ENCODE peak calls at places on chromosome 1, in seven cellular contexts. Q is K562, F is HCT116, M is H1, C is HepG2, J is GM12878, D is SK-N-SH. N is an unnamed sample.

GRCh38 chr1:173870252-173871075 is 2.3 kb downstream of the ZBTB37 start:
- DNase-seq in Q (peak), F (no peak), M (no peak), C (no peak), J (peak), D (peak), N (peak)

GRCh38 chr1:195019385-195019784 is 1588.9 kb downstream of the KCNT2 start:
- DNase-seq in Q (no peak), F (peak), M (no peak), C (no peak), J (no peak), D (no peak), N (no peak)

GRCh38 chr1:193538690-193539089 is 352.3 kb upstream of the B3GALT2 start:
- DNase-seq in Q (no peak), F (no peak), M (no peak), C (no peak), J (no peak), D (no peak), N (no peak)

GRCh38 chr1:41357451-41358151 is 3.6 kb upstream of the FOXO6 start:
- DNase-seq in Q (peak), F (no peak), M (peak), C (no peak), J (no peak), D (peak), N (no peak)

GRCh38 chr1:201949491-201949890 is 3.1 kb upstream of the LMOD1 start:
- DNase-seq in Q (no peak), F (no peak), M (no peak), C (no peak), J (no peak), D (no peak), N (no peak)

GRCh38 chr1:207789792-207790787 is 38.2 kb downstream of the CD46 start:
- DNase-seq in Q (no peak), F (no peak), M (no peak), C (no peak), J (no peak), D (no peak), N (no peak)

GRCh38 chr1:224524679-224525078 is 90.1 kb upstream of the WDR26 start:
- DNase-seq in Q (no peak), F (no peak), M (no peak), C (no peak), J (no peak), D (no peak), N (no peak)

GRCh38 chr1:110084226-110085078 is 14.0 kb upstream of the ALX3 start:
- DNase-seq in Q (no peak), F (no peak), M (peak), C (no peak), J (peak), D (no peak), N (no peak)

GRCh38 chr1:189253601-189254350 is 1223.9 kb downstream of the BRINP3 start:
- DNase-seq in Q (no peak), F (no peak), M (no peak), C (no peak), J (no peak), D (no peak), N (no peak)

GRCh38 chr1:169044296-169044695 is 62.2 kb upstream of the ATP1B1 start:
- DNase-seq in Q (no peak), F (no peak), M (no peak), C (no peak), J (peak), D (no peak), N (no peak)

GRCh38 chr1:197466813-197467212 is 198.8 kb downstream of the CRB1 start:
- DNase-seq in Q (no peak), F (no peak), M (no peak), C (no peak), J (no peak), D (no peak), N (no peak)
- TF ChIP-seq JUND in Q (no peak), F (no peak), M (no peak), C (no peak), J (no peak), D (no peak), N (no peak)

GRCh38 chr1:155596864-155597263 is 13.2 kb upstream of the MSTO1 start:
- DNase-seq in Q (no peak), F (no peak), M (no peak), C (no peak), J (no peak), D (no peak), N (no peak)

GRCh38 chr1:155598842-155599331 is 11.1 kb upstream of the MSTO1 start:
- DNase-seq in Q (peak), F (no peak), M (peak), C (no peak), J (no peak), D (no peak), N (no peak)
- TF ChIP-seq JUND in Q (no peak), F (no peak), M (no peak), C (no peak), J (no peak), D (no peak), N (no peak)

GRCh38 chr1:40081874-40082273 is 15.2 kb downstream of the PPT1 start:
- DNase-seq in Q (no peak), F (no peak), M (no peak), C (no peak), J (no peak), D (no peak), N (no peak)
- TF ChIP-seq JUND in Q (no peak), F (no peak), M (no peak), C (no peak), J (no peak), D (no peak), N (no peak)

GRCh38 chr1:44885406-44885805 is 42.4 kb upstream of the PTCH2 start:
- DNase-seq in Q (no peak), F (no peak), M (no peak), C (no peak), J (no peak), D (no peak), N (no peak)

GRCh38 chr1:44881011-44881632 is 38.1 kb upstream of the PTCH2 start:
- DNase-seq in Q (no peak), F (no peak), M (no peak), C (no peak), J (no peak), D (peak), N (peak)

GRCh38 chr1:44890007-44890406 is 47.0 kb upstream of the PTCH2 start:
- DNase-seq in Q (peak), F (no peak), M (no peak), C (no peak), J (no peak), D (no peak), N (no peak)

DNA sequence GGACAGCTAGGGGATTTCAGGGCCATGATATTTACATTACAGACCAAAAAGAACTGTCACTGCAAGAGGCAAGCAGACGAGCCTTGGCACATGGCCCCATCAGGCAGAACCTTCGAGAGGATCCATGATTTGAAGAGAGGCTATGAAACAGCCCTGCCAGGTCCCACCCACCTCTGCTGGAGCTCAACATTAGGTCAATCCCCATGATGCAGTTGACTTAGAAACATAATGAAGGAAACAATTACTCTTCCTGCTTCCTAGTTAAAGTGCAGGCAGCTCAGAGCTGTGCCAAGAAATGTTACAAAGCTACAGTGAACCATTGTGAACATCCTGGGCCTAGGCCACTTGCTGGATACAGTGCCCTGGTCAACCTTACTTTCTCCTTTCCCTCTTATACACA is 41.7 kb upstream of the PTCH2 start:
- DNase-seq in Q (no peak), F (no peak), M (no peak), C (no peak), J (no peak), D (no peak), N (no peak)
- TF ChIP-seq JUND in Q (no peak), F (no peak), M (no peak), C (no peak), J (no peak), D (no peak), N (no peak)

DNA sequence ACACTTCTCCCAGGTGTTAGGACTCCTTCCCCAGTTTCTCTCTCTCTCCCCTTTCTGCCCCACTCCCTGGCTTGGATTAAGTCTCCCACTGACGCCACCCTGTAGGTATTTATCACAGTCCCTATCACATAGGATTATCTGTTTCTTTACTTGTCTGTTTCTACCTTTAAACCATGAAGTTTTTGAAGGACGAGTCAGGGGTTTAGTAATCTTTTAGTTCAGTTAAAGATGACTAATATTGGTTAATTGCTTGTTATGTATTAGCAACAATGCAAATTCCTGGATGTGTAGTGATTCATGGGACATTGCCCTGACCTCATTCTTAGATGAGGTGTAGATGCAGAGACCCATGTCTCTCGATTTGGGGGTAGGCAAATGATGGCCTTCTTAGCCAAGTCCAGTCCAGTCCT is 6.4 kb downstream of the LAMC1 start:
- DNase-seq in Q (no peak), F (no peak), M (no peak), C (peak), J (no peak), D (no peak), N (no peak)
- TF ChIP-seq JUND in Q (no peak), F (peak), M (no peak), C (no peak), J (no peak), D (peak), N (no peak)

GRCh38 chr1:7684132-7684531 is 87.0 kb upstream of the VAMP3 start:
- DNase-seq in Q (no peak), F (no peak), M (no peak), C (no peak), J (no peak), D (peak), N (no peak)
- TF ChIP-seq JUND in Q (no peak), F (no peak), M (no peak), C (no peak), J (no peak), D (no peak), N (no peak)

N was measured in T47D.